ENCODE peak calls at places on chromosome 19, in nine cellular contexts. K is GM12891; Q is Peyer's patch; N is CD4-positive, alpha-beta memory T cell; L is A172; Z is AG08396; F is astrocyte of the hippocampus; G is NCI-H2029; W is fibroblast of lung. C is an unnamed sample.

GRCh38 chr19:525857-526419 is 5.6 kb upstream of the CDC34 start:
- DNase-seq in K (no peak), Q (no peak), N (no peak), L (no peak), Z (no peak), F (no peak), G (no peak), W (no peak), C (no peak)

GRCh38 chr19:56837892-56838679 is 2.4 kb downstream of the PEG3 start:
- DNase-seq in K (no peak), Q (peak; percentile 46), N (no peak), L (no peak), Z (no peak), F (peak; percentile 83), G (no peak), W (peak; percentile 68), C (no peak)

GRCh38 chr19:50280983-50281382 is 48.2 kb downstream of the KCNC3 start:
- DNase-seq in K (no peak), Q (no peak), N (no peak), L (no peak), Z (no peak), F (no peak), G (no peak), W (no peak), C (no peak)

GRCh38 chr19:46489445-46490272 is 6.0 kb downstream of the PNMA8B start:
- DNase-seq in K (no peak), Q (peak; percentile 47), N (no peak), L (no peak), Z (peak; percentile 80), F (peak; percentile 85), G (no peak), W (peak; percentile 56), C (no peak)

GRCh38 chr19:18274776-18275356 is 614 bp upstream of the IQCN start:
- DNase-seq in K (no peak), Q (peak; percentile 92), N (peak; percentile 68), L (peak; percentile 87), Z (peak; percentile 90), F (peak; percentile 96), G (peak; percentile 11), W (peak; percentile 88), C (no peak)

GRCh38 chr19:45150731-45151725 is 9.8 kb downstream of the NKPD1 start:
- DNase-seq in K (peak; percentile 20), Q (no peak), N (no peak), L (no peak), Z (peak; percentile 20), F (no peak), G (no peak), W (no peak), C (no peak)

GRCh38 chr19:12034610-12035009 is 869 bp downstream of the ZNF433 start:
- DNase-seq in K (no peak), Q (no peak), N (no peak), L (no peak), Z (peak; percentile 28), F (peak; percentile 21), G (no peak), W (peak; percentile 19), C (no peak)

GRCh38 chr19:54266133-54266532 is 9.1 kb upstream of the LILRB5 start:
- DNase-seq in K (no peak), Q (peak; percentile 92), N (peak; percentile 42), L (peak; percentile 83), Z (peak; percentile 59), F (peak; percentile 80), G (peak; percentile 56), W (peak; percentile 62), C (peak; percentile 68)

GRCh38 chr19:49565261-49565660 is 15.1 kb downstream of the NOSIP start:
- DNase-seq in K (no peak), Q (peak; percentile 80), N (no peak), L (no peak), Z (no peak), F (no peak), G (no peak), W (peak; percentile 49), C (no peak)

GRCh38 chr19:45864629-45865082 is 530 bp downstream of the FOXA3 start:
- DNase-seq in K (no peak), Q (no peak), N (no peak), L (no peak), Z (no peak), F (no peak), G (no peak), W (no peak), C (no peak)

C was measured in Jurkat, Clone E6-1.